ENCODE peak calls at places on chromosomes 16 and 17, in eight cellular contexts. Q is activated CD4-positive, alpha-beta T cell treated with anti-CD3 and anti-CD28 coated beads for 48 hours; F is lower leg skin; R is A549; M is tibial nerve; C is fibroblast of pulmonary artery; S is choroid plexus epithelial cell; T is lung microvascular endothelial cell. K is an unnamed sample.

GRCh38 chr16:50690177-50690576 is 3.2 kb upstream of the NOD2 start:
- DNase-seq in F (no peak), C (no peak), T (no peak), M (no peak), Q (no peak), S (no peak), R (no peak), K (no peak)

GRCh38 chr16:12214509-12214908 is 238.0 kb downstream of the SNX29 start:
- DNase-seq in S (peak; percentile 56), F (no peak), C (no peak), Q (no peak), R (no peak), M (no peak), T (no peak), K (no peak)

GRCh38 chr17:80457236-80457856 is 19.1 kb downstream of the NPTX1 start:
- DNase-seq in M (no peak), T (no peak), F (no peak), Q (no peak), S (no peak), C (no peak), R (no peak), K (no peak)

GRCh38 chr17:50111687-50112655 is 16.8 kb downstream of the PDK2 start:
- DNase-seq in M (no peak), S (no peak), R (no peak), T (peak; percentile 49), F (no peak), C (no peak), Q (no peak), K (no peak)

GRCh38 chr17:44084131-44084538 is 13.6 kb downstream of the G6PC3 start:
- DNase-seq in R (no peak), T (peak; percentile 31), Q (peak; percentile 61), F (no peak), S (no peak), M (no peak), C (no peak), K (no peak)

GRCh38 chr16:31874354-31875111 is 926 bp downstream of the ZNF267 start:
- DNase-seq in F (no peak), Q (peak; percentile 52), S (peak; percentile 59), T (peak; percentile 45), C (peak; percentile 50), R (peak; percentile 31), M (no peak), K (peak; percentile 72)

GRCh38 chr17:4033751-4034251 is 69.6 kb upstream of the ATP2A3 start:
- DNase-seq in C (no peak), R (no peak), M (no peak), Q (no peak), F (no peak), S (no peak), T (no peak), K (no peak)

GRCh38 chr16:67805718-67806427 is 487 bp downstream of the RANBP10 start:
- DNase-seq in T (no peak), S (no peak), F (peak; percentile 18), C (no peak), M (no peak), R (no peak), Q (no peak), K (peak; percentile 13)

GRCh38 chr17:82616021-82616703 is 32.1 kb downstream of the WDR45B start:
- DNase-seq in Q (no peak), F (no peak), T (no peak), M (no peak), S (no peak), C (no peak), R (no peak), K (no peak)

GRCh38 chr17:58525239-58525638 is 10.8 kb upstream of the MTMR4 start:
- DNase-seq in C (peak; percentile 97), F (no peak), Q (no peak), T (no peak), S (peak; percentile 83), M (no peak), R (no peak), K (peak; percentile 39)

K was measured in RWPE1.